ENCODE peak calls at places on chromosomes 12 and 14, in eight cellular contexts. H is heart right ventricle, V is sigmoid colon, T is epithelial cell of esophagus, Q is AG04449, O is uterus, B is lower leg skin, J is ovary. C is an unnamed sample.

GRCh38 chr12:52945389-52946232 is 3.3 kb upstream of the KRT18 start:
- DNase-seq in O (no peak), Q (peak), V (no peak), B (no peak), H (no peak), J (no peak), T (peak), C (peak)

GRCh38 chr14:29906256-29906885 is 21.3 kb downstream of the PRKD1 start:
- DNase-seq in T (peak), V (no peak), O (no peak), Q (no peak), J (no peak), H (no peak), B (no peak), C (peak)

GRCh38 chr12:25276199-25276937 is 25.6 kb upstream of the KRAS start:
- DNase-seq in O (peak), V (peak), J (peak), B (no peak), T (peak), H (peak), Q (no peak), C (peak)

GRCh38 chr12:89701606-89702206 is 6.9 kb downstream of the ATP2B1 start:
- DNase-seq in H (no peak), B (no peak), O (no peak), J (no peak), V (no peak), T (no peak), Q (no peak), C (no peak)

GRCh38 chr12:107903377-107904061 is 129.0 kb downstream of the ASCL4 start:
- DNase-seq in O (peak), H (peak), J (no peak), V (no peak), T (peak), Q (no peak), B (peak), C (no peak)

GRCh38 chr12:45343269-45344051 is 127.6 kb downstream of the ANO6 start:
- DNase-seq in H (peak), J (no peak), B (no peak), T (peak), O (no peak), V (no peak), Q (no peak), C (peak)

GRCh38 chr14:103001651-103002396 is 55.5 kb downstream of the CDC42BPB start:
- DNase-seq in V (no peak), J (no peak), B (no peak), O (no peak), Q (no peak), H (no peak), T (no peak), C (no peak)

GRCh38 chr12:130634866-130635265 is 81.2 kb downstream of the RIMBP2 start:
- DNase-seq in T (no peak), V (peak), B (no peak), H (no peak), Q (no peak), O (no peak), J (no peak), C (no peak)

GRCh38 chr12:91893476-91893875 is 252.2 kb downstream of the BTG1 start:
- DNase-seq in J (no peak), H (no peak), O (no peak), B (no peak), T (peak), Q (no peak), V (no peak), C (peak)

GRCh38 chr14:79254069-79254775 is 957.1 kb downstream of the DIO2 start:
- DNase-seq in H (no peak), Q (peak), B (no peak), T (no peak), J (no peak), V (no peak), O (no peak), C (peak)

GRCh38 chr14:65286443-65286842 is 126.1 kb upstream of the FUT8 start:
- DNase-seq in H (no peak), T (no peak), O (no peak), B (no peak), J (no peak), Q (no peak), V (no peak), C (no peak)

GRCh38 chr14:35687335-35687939 is 121.7 kb downstream of the RALGAPA1 start:
- DNase-seq in B (no peak), O (no peak), J (no peak), V (no peak), H (no peak), Q (no peak), T (peak), C (peak)

GRCh38 chr12:108770269-108770829 is 39.0 kb upstream of the CORO1C start:
- DNase-seq in O (no peak), H (no peak), J (no peak), B (no peak), Q (no peak), V (no peak), T (no peak), C (no peak)

GRCh38 chr12:107014050-107014449 is 27.1 kb upstream of the MTERF2 start:
- DNase-seq in T (peak), V (no peak), O (no peak), H (no peak), Q (no peak), B (no peak), J (no peak), C (no peak)

GRCh38 chr14:95290769-95291440 is 28.8 kb downstream of the CLMN start:
- DNase-seq in V (no peak), B (peak), O (peak), T (peak), H (peak), J (no peak), Q (no peak), C (no peak)

GRCh38 chr12:5377997-5378596 is 53.8 kb upstream of the NTF3 start:
- DNase-seq in J (no peak), H (no peak), Q (no peak), V (peak), T (no peak), B (no peak), O (peak), C (no peak)

GRCh38 chr12:54126696-54127537 is 61.9 kb downstream of the SMUG1 start:
- DNase-seq in O (peak), V (peak), T (no peak), J (peak), Q (no peak), H (peak), B (peak), C (no peak)

GRCh38 chr14:76917158-76917596 is 91.0 kb downstream of the LRRC74A start:
- DNase-seq in T (peak), B (no peak), J (peak), Q (no peak), O (peak), H (peak), V (peak), C (peak)

GRCh38 chr12:4026476-4026875 is 153.3 kb upstream of the PARP11 start:
- DNase-seq in T (no peak), B (no peak), Q (no peak), O (no peak), V (no peak), J (no peak), H (no peak), C (no peak)

GRCh38 chr12:103705927-103706326 is 118.9 kb downstream of the STAB2 start:
- DNase-seq in H (no peak), V (no peak), J (no peak), O (no peak), T (no peak), B (no peak), Q (no peak), C (no peak)

GRCh38 chr12:46891306-46891705 is 65.5 kb upstream of the SLC38A4 start:
- DNase-seq in V (no peak), Q (no peak), H (no peak), O (no peak), J (no peak), B (no peak), T (peak), C (peak)

GRCh38 chr14:94612174-94612573 is at the start of gene SERPINA3:
- DNase-seq in H (no peak), B (peak), J (peak), T (no peak), V (peak), O (no peak), Q (no peak), C (peak)

GRCh38 chr14:31559939-31560338 is 1.3 kb upstream of the NUBPL start:
- DNase-seq in B (no peak), O (no peak), J (no peak), V (no peak), H (no peak), Q (no peak), T (no peak), C (no peak)

GRCh38 chr14:103257211-103257962 is 76.7 kb upstream of the EIF5 start:
- DNase-seq in Q (no peak), O (no peak), B (peak), H (no peak), V (no peak), T (peak), J (no peak), C (peak)

GRCh38 chr12:8734873-8735381 is 37.1 kb downstream of the RIMKLB start:
- DNase-seq in H (no peak), B (no peak), J (no peak), T (no peak), V (no peak), Q (peak), O (no peak), C (peak)

GRCh38 chr12:78157199-78157598 is 326.5 kb downstream of the NAV3 start:
- DNase-seq in B (no peak), Q (no peak), O (no peak), H (no peak), J (no peak), T (peak), V (no peak), C (no peak)

GRCh38 chr12:63020269-63020668 is 85.3 kb upstream of the PPM1H start:
- DNase-seq in H (no peak), O (no peak), V (no peak), B (no peak), J (no peak), Q (no peak), T (no peak), C (no peak)

GRCh38 chr12:131642101-131642540 is 68.8 kb upstream of the SFSWAP start:
- DNase-seq in B (no peak), J (no peak), Q (no peak), V (no peak), H (no peak), O (no peak), T (no peak), C (no peak)

GRCh38 chr12:131871677-131872076 is 22.7 kb upstream of the ULK1 start:
- DNase-seq in V (no peak), H (no peak), O (no peak), T (no peak), B (no peak), J (no peak), Q (no peak), C (no peak)

GRCh38 chr12:130706885-130707570 is 9.1 kb downstream of the RIMBP2 start:
- DNase-seq in O (no peak), H (no peak), J (no peak), V (no peak), Q (no peak), B (peak), T (no peak), C (no peak)

GRCh38 chr12:79055926-79056674 is 191.5 kb downstream of the SYT1 start:
- DNase-seq in O (no peak), Q (no peak), T (peak), B (no peak), H (no peak), V (no peak), J (no peak), C (peak)

GRCh38 chr12:2332266-2332665 is 279.5 kb downstream of the CACNA1C start:
- DNase-seq in H (no peak), T (no peak), O (no peak), J (no peak), V (no peak), Q (peak), B (no peak), C (peak)

GRCh38 chr12:47940773-47941474 is 22.5 kb upstream of the TMEM106C start:
- DNase-seq in Q (no peak), O (no peak), B (peak), H (no peak), J (no peak), T (no peak), V (no peak), C (no peak)

GRCh38 chr14:22886500-22887259 is 3.7 kb downstream of the REM2 start:
- DNase-seq in H (peak), O (peak), J (peak), T (peak), B (peak), Q (no peak), V (peak), C (peak)

GRCh38 chr14:68715032-68715924 is 77.6 kb downstream of the ZFP36L1 start:
- DNase-seq in V (no peak), B (peak), Q (peak), T (peak), O (no peak), J (no peak), H (no peak), C (peak)

GRCh38 chr14:20986811-20987210 is 3.0 kb upstream of the METTL17 start:
- DNase-seq in T (peak), Q (peak), V (no peak), O (peak), B (no peak), H (peak), J (no peak), C (peak)

GRCh38 chr14:36315159-36315853 is 5.1 kb downstream of the MBIP start:
- DNase-seq in H (no peak), J (no peak), O (no peak), Q (no peak), V (no peak), T (no peak), B (no peak), C (no peak)

GRCh38 chr12:958449-959123 is 9.1 kb upstream of the RAD52 start:
- DNase-seq in V (no peak), J (no peak), H (peak), B (no peak), Q (no peak), O (no peak), T (peak), C (peak)
- H3K4me3 ChIP-seq in V (no peak), J (no peak), H (no peak), B (no peak), Q (no peak), O (no peak), T (no peak), C (no peak)

GRCh38 chr12:30972035-30972434 is 45.5 kb downstream of the TSPAN11 start:
- DNase-seq in O (no peak), V (no peak), Q (no peak), J (no peak), H (no peak), T (no peak), B (no peak), C (no peak)

GRCh38 chr12:30969006-30969405 is 42.5 kb downstream of the TSPAN11 start:
- DNase-seq in Q (no peak), O (no peak), V (no peak), J (no peak), B (no peak), T (no peak), H (no peak), C (no peak)

GRCh38 chr12:30968211-30968610 is 41.7 kb downstream of the TSPAN11 start:
- DNase-seq in H (peak), Q (no peak), V (no peak), J (no peak), O (no peak), T (no peak), B (no peak), C (no peak)

GRCh38 chr12:30970559-30971202 is 44.1 kb downstream of the TSPAN11 start:
- DNase-seq in B (no peak), J (no peak), T (peak), V (no peak), O (no peak), H (peak), Q (no peak), C (no peak)

GRCh38 chr12:30969606-30970395 is 43.3 kb downstream of the TSPAN11 start:
- DNase-seq in B (no peak), H (no peak), V (no peak), T (no peak), J (no peak), O (no peak), Q (no peak), C (no peak)
- TF ChIP-seq CTCF in B (no peak), H (no peak), V (no peak), T (no peak), J (no peak), O (no peak), Q (no peak), C (no peak)

DNA sequence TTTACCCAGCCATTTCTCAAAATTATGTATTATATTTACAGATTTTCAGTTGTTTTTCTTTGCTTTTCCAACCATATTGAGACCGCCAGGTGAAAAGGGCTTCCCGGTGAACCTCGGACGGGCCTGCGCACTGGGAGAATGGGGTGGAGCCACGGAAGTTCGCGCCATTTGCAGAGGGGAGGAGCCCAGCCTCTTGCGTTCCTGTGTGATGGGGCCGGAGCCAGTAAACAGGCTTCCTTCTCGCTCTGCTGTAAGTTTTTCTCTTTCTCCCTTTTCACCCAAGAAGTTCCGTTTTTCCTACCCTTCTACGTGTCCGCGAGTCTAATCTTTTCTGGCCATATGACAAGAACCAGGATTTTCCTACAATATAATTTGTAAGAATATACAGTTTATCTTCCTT is 1108.8 kb upstream of the SEL1L start:
- DNase-seq in J (no peak), H (no peak), O (no peak), Q (no peak), B (no peak), V (no peak), T (peak), C (peak)
- H3K4me3 ChIP-seq in J (no peak), H (no peak), O (no peak), Q (no peak), B (no peak), V (no peak), T (peak), C (peak)

GRCh38 chr12:82019533-82019932 is 260.4 kb upstream of the PPFIA2 start:
- DNase-seq in Q (no peak), O (no peak), H (no peak), T (peak), B (no peak), V (no peak), J (no peak), C (peak)
- TF ChIP-seq CTCF in Q (no peak), O (no peak), H (no peak), T (peak), B (no peak), V (no peak), J (no peak), C (peak)

DNA sequence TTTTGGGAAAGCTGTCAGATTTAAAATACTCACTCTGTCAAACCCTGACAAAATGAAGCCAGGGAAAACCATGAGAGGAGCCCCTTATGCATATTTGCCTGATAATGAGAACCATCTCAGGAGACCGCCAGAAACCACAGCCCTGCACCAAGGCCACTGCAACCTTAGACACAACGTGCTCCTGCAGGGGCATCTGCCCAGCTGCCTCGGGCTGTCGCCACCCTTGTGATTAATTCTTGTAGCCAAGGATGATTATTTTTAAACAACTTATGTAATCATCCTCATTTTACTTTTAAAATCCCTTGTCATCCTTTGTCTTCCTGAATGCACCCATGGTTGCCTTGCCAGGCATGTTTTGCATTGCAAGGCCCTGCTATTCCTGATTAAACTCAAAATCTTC is 766.5 kb upstream of the TMEM132C start:
- DNase-seq in Q (no peak), O (no peak), B (no peak), J (no peak), T (no peak), V (no peak), H (no peak), C (no peak)
- H3K4me3 ChIP-seq in Q (no peak), O (no peak), B (no peak), J (no peak), T (no peak), V (no peak), H (no peak), C (no peak)

DNA sequence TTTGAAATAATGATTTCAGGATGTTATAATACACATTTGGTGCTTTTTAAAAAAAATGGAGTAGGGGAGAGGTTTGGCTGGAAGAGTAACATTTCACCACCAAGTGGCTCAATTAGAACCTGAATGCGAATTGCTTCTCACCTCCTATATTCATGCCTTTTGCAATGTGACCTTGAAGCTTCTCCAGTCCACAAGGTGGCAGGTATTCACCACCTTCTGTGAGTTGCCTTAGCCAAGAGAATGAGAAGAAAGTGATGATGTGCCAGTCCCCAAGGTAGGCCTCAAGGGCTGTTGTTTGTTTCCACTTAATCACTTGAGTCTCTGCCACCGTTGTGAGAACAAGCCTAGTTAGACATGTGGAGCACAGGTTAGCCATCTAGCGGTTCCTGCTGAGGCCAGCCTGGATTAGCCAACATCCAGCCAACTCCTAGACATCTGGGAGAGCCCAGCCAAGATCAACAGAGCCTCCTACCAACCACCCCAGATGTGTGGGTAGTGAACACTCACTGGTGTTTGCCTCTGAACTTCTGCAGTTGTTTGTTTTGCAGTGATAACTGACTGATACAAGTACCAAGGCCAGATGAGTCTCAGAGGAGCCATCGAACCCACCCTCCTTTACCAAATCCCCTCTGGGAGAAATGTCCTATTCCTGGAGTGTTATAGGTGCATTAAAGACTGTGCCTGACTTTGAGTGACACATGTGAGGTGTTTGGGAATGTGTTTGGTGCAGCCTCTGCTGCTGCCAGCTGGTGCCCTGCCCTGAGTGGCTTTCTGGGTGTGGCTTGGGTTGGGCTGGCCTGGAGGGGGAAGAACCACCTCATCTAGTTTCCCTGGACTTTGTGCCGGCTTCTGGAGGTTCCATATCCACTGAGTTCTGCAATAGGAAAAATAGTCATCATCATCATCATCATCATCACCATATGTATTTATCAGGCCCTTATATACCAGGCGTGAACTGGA is 132.5 kb upstream of the RFLNA start:
- DNase-seq in T (peak), J (no peak), V (no peak), H (no peak), O (no peak), Q (no peak), B (no peak), C (peak)
- TF ChIP-seq CTCF in T (no peak), J (no peak), V (no peak), H (peak), O (no peak), Q (no peak), B (no peak), C (peak)

GRCh38 chr12:51846209-51846779 is 2.2 kb downstream of the FIGNL2 start:
- DNase-seq in V (no peak), T (no peak), O (no peak), B (no peak), J (no peak), Q (no peak), H (no peak), C (no peak)
- H3K4me3 ChIP-seq in V (no peak), T (no peak), O (no peak), B (no peak), J (no peak), Q (peak), H (no peak), C (no peak)

GRCh38 chr12:57086951-57087688 is 1.8 kb upstream of the NAB2 start:
- DNase-seq in Q (no peak), O (peak), H (peak), J (peak), V (peak), B (peak), T (peak), C (peak)
- TF ChIP-seq CTCF in Q (no peak), O (no peak), H (no peak), J (no peak), V (no peak), B (no peak), T (no peak), C (no peak)